ENCODE peak calls at places on chromosomes 6 and 20, in four cellular contexts. T is HepG2, L is GM12878, C is K562. A is an unnamed sample.

GRCh38 chr6:136859430-136859829 is 37.0 kb downstream of the PEX7 start:
- DNase-seq in T (no peak), L (no peak), C (no peak), A (no peak)

GRCh38 chr6:22147983-22148797 is 148.6 kb downstream of the PRL start:
- DNase-seq in T (peak), L (no peak), C (no peak), A (peak)

GRCh38 chr20:41394931-41395668 is 28.5 kb upstream of the EMILIN3 start:
- DNase-seq in T (no peak), L (no peak), C (no peak), A (no peak)

GRCh38 chr20:58956078-58956477 is 25.0 kb upstream of the NELFCD start:
- DNase-seq in T (peak), L (no peak), C (no peak), A (no peak)

GRCh38 chr6:38824243-38824894 is 109.3 kb downstream of the DNAH8 start:
- DNase-seq in T (no peak), L (no peak), C (no peak), A (no peak)

GRCh38 chr6:139647001-139647400 is 272.6 kb upstream of the CITED2 start:
- DNase-seq in T (no peak), L (no peak), C (no peak), A (no peak)

GRCh38 chr20:63520594-63520938 is at the start of gene PPDPF:
- DNase-seq in T (no peak), L (no peak), C (peak), A (peak)

GRCh38 chr6:1164600-1164999 is 147.3 kb upstream of the FOXQ1 start:
- DNase-seq in T (peak), L (no peak), C (no peak), A (no peak)

GRCh38 chr6:159973951-159974350 is 5.1 kb downstream of the IGF2R start:
- DNase-seq in T (peak), L (no peak), C (no peak), A (no peak)

GRCh38 chr6:137095093-137095492 is 50.3 kb upstream of the IL20RA start:
- DNase-seq in T (no peak), L (no peak), C (no peak), A (no peak)

GRCh38 chr20:4508773-4509172 is 212.9 kb upstream of the PRND start:
- DNase-seq in T (no peak), L (no peak), C (no peak), A (no peak)

GRCh38 chr6:114170372-114170771 is 172.5 kb downstream of the HS3ST5 start:
- DNase-seq in T (peak), L (no peak), C (no peak), A (no peak)

GRCh38 chr6:56851541-56852248 is 103.2 kb upstream of the BEND6 start:
- DNase-seq in T (peak), L (peak), C (no peak), A (peak)

GRCh38 chr6:27668442-27669275 is 195.8 kb upstream of the ZNF184 start:
- DNase-seq in T (peak), L (no peak), C (peak), A (peak)

GRCh38 chr6:169890049-169890448 is 138.6 kb downstream of the ERMARD start:
- DNase-seq in T (no peak), L (no peak), C (no peak), A (no peak)

GRCh38 chr20:60034231-60035110 is 76.2 kb downstream of the CDH26 start:
- DNase-seq in T (peak), L (no peak), C (no peak), A (no peak)

GRCh38 chr6:37208793-37209192 is 38.8 kb downstream of the PIM1 start:
- DNase-seq in T (no peak), L (no peak), C (no peak), A (no peak)

GRCh38 chr20:4068708-4069107 is 53.4 kb upstream of the RNF24 start:
- DNase-seq in T (no peak), L (no peak), C (peak), A (no peak)

GRCh38 chr6:12567682-12568081 is 148.9 kb upstream of the PHACTR1 start:
- DNase-seq in T (no peak), L (no peak), C (no peak), A (no peak)

GRCh38 chr6:127951172-127951995 is 50.5 kb upstream of the THEMIS start:
- DNase-seq in T (no peak), L (peak), C (no peak), A (no peak)

GRCh38 chr6:111818539-111819226 is 54.6 kb downstream of the FYN start:
- DNase-seq in T (no peak), L (no peak), C (no peak), A (no peak)

GRCh38 chr6:17336425-17336824 is 55.3 kb downstream of the RBM24 start:
- DNase-seq in T (no peak), L (no peak), C (no peak), A (no peak)

GRCh38 chr6:3911614-3912336 is 62.6 kb downstream of the FAM50B start:
- DNase-seq in T (peak), L (no peak), C (peak), A (peak)

GRCh38 chr6:19150307-19150706 is 686.9 kb upstream of the ID4 start:
- DNase-seq in T (no peak), L (no peak), C (no peak), A (no peak)

GRCh38 chr6:65045801-65046200 is 661.2 kb downstream of the EYS start:
- DNase-seq in T (no peak), L (no peak), C (no peak), A (no peak)

GRCh38 chr20:62128499-62128898 is 6.2 kb downstream of the LSM14B start:
- DNase-seq in T (no peak), L (no peak), C (no peak), A (no peak)

GRCh38 chr6:157177731-157178336 is 145.5 kb downstream of the TMEM242 start:
- DNase-seq in T (peak), L (no peak), C (no peak), A (no peak)

GRCh38 chr6:143507358-143508145 is 4.0 kb downstream of the FUCA2 start:
- DNase-seq in T (no peak), L (no peak), C (no peak), A (no peak)

GRCh38 chr6:158475344-158476302 is 84.3 kb upstream of the TMEM181 start:
- DNase-seq in T (no peak), L (peak), C (peak), A (peak)

GRCh38 chr20:53157443-53158408 is 185.6 kb downstream of the TSHZ2 start:
- DNase-seq in T (peak), L (no peak), C (peak), A (peak)

DNA sequence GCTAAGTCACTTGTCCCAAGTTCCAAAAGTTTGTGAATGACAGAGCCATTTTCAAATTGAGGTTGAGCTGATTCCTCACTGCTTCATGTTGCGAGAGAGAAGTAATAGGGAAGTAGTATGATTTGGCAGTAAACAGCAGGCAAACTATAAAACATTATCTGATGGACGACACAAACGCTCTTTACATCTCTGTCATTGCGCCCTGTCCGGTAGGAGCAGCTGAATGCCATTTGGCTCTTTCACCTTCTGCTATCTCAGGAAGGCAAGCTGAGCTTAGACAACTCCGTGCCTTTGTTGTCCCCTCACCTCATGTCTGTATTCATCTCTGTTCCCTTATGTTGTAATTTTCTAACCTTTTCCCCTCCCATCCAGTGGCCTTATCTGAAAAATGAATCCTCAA is 440.7 kb upstream of the FLRT3 start:
- DNase-seq in T (no peak), L (no peak), C (no peak), A (no peak)
- TF ChIP-seq TARDBP in T (no peak), L (no peak), C (no peak), A (no peak)

DNA sequence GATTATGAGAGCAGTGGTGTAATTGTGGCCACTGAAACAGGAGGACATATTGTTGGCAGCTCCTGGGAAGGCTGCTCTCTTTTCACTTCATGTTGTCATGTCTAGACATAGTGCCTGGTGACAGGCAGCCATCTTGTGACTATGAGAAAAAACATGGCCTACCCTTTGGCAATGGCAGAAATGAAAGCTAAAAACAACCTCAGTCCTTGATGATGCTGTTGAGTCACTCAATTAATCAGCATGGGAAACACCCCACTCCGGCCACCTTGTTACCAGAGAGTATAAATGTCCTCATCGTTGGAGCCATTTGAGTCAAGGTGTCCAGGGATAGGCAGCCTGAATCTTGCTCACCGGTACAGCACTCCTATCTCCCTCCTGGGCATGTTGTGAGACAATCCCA is 31.2 kb upstream of the HMGA1 start:
- DNase-seq in T (no peak), L (no peak), C (no peak), A (no peak)
- TF ChIP-seq TARDBP in T (no peak), L (no peak), C (no peak), A (no peak)

DNA sequence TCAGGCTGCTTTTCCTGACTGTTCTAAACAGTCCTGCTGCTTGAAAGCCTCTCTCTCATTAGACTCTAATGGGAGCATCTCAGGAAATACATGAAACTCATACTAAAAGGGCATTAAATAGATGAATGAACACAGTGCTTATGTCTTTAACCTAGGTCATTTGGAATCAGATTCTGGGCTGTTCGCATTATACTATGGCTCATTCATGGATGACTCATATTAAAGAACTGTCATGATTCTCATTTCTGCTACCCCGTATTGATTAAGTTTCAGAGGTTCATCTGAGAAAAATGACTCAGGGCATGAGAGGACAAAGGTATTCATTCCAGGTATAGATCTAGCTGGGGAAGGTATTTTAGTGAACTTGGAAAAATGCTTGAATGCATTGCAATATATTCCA is 335.5 kb downstream of the GJA1 start:
- DNase-seq in T (no peak), L (no peak), C (no peak), A (no peak)
- TF ChIP-seq TARDBP in T (no peak), L (no peak), C (no peak), A (no peak)

DNA sequence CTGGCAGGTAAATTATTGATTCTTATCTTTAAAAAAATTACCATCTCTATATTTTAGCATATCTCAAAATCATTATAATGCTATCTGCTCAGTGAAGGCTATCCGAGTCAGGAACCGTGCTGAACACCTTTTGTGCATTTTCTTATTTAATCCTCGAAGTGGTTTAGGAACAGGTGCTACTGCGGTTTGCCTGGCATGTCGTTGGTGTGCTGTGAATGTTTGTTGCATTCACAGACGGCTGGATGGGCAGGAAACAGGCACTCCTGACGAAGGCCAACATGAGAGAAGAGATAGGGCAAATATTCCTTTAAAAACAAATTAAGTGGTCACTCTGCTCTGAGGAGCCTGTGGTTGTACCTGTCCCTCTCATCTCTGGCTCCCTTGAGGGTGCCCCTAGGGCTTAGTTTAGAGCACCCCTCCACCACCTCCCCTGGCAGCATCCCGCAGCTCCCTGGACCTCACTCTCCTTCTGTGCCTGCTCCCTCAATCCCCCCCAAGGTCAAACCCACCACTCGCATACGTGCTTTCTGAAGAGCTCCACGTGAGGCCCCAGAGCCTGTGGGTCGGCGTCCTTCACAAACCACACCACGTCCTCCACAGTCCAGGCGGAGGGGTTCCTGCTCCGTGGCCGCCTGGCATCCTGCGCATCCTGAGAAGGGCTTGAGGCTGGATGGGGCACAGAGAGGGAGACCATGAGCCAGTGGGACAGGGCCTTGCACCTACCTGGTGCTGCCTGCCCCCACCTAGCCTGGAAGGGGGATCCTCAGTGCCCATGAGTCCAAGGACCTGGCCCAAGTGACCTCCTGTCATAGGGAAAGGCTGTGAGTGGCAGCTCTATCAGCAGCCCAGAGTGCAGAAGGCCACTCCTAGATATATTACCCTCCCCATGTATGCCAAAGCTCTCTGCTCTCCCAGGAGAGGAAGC is 116.5 kb downstream of the SCML4 start:
- DNase-seq in T (no peak), L (no peak), C (no peak), A (no peak)
- TF ChIP-seq TARDBP in T (no peak), L (no peak), C (no peak), A (no peak)

GRCh38 chr20:37383229-37383989 is 37.5 kb downstream of the SRC start:
- DNase-seq in T (no peak), L (no peak), C (no peak), A (no peak)

GRCh38 chr20:37380864-37381579 is 35.1 kb downstream of the SRC start:
- DNase-seq in T (no peak), L (no peak), C (no peak), A (no peak)

GRCh38 chr20:37384683-37385174 is 38.8 kb downstream of the SRC start:
- DNase-seq in T (no peak), L (no peak), C (peak), A (peak)

GRCh38 chr20:37381621-37382538 is 35.9 kb downstream of the SRC start:
- DNase-seq in T (peak), L (no peak), C (no peak), A (no peak)

GRCh38 chr20:37382539-37383120 is 36.7 kb downstream of the SRC start:
- DNase-seq in T (no peak), L (no peak), C (no peak), A (no peak)
- TF ChIP-seq TARDBP in T (no peak), L (no peak), C (no peak), A (no peak)

DNA sequence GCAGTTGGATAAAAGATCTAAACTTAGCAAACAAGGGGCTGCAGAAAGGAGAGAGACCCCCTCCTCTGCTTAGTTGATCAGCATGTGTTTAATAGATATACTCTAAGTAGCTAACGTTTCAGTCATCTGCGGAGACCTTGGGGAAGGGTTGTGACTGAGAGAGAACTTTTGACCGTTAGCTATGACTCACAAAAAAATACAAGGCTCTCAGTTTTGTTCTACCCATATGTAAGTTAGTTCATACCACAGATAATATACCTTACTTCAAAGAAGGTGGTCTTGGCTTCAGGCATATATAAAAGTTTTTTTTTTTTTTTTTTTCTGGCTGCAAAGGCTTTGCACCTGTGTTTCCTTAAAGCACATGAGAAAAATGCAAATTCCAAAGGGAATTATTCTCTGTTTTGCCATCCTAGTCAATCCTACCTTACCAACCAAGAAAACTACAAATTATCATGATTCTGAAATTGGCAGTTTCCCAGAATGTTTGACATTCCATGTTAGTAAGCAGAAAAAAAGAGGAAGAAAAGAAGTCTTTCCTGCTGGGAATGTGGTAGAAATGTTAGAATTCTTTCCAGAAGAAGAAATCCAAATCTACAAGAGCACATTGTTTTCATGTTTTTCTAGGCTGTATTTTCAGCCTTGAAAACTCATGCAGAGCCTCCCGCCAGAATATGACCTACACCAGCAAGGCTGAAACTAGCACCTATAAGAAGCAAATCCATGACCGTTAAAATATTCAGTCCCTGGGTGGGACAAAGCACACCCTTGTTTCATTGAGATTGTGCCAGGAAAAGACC is 259.1 kb downstream of the GJA1 start:
- DNase-seq in T (no peak), L (no peak), C (no peak), A (no peak)
- TF ChIP-seq TARDBP in T (no peak), L (no peak), C (no peak), A (no peak)

GRCh38 chr6:47093169-47093568 is 51.0 kb upstream of the ADGRF1 start:
- DNase-seq in T (no peak), L (no peak), C (no peak), A (no peak)

GRCh38 chr6:47096233-47096887 is 54.2 kb upstream of the ADGRF1 start:
- DNase-seq in T (no peak), L (no peak), C (no peak), A (no peak)

GRCh38 chr6:47097092-47097945 is 55.2 kb upstream of the ADGRF1 start:
- DNase-seq in T (peak), L (peak), C (peak), A (peak)

GRCh38 chr6:47092249-47092648 is 50.1 kb upstream of the ADGRF1 start:
- DNase-seq in T (no peak), L (no peak), C (no peak), A (no peak)

GRCh38 chr6:47094351-47094925 is 52.3 kb upstream of the ADGRF1 start:
- DNase-seq in T (peak), L (no peak), C (no peak), A (no peak)
- TF ChIP-seq TARDBP in T (peak), L (no peak), C (no peak), A (no peak)

A was measured in HEK293T.